ENCODE peak calls at places on chromosomes 3 and 15, in ten cellular contexts. W, O, C, L, Y, X, V, E, J and N are unnamed samples.

GRCh38 chr15:87744815-87745214 is 511.7 kb downstream of the NTRK3 start:
- DNase-seq in W (no peak), O (no peak), C (no peak), L (no peak), Y (no peak), X (no peak), V (no peak), E (no peak), J (no peak), N (no peak)

GRCh38 chr3:99952306-99952705 is 134.6 kb downstream of the CMSS1 start:
- DNase-seq in W (no peak), O (peak; percentile 31), C (no peak), L (no peak), Y (no peak), X (no peak), V (no peak), E (no peak), J (peak; percentile 93), N (no peak)

GRCh38 chr15:51759557-51760070 is 8.2 kb downstream of the TMOD2 start:
- DNase-seq in W (peak; percentile 13), O (peak; percentile 88), C (no peak), L (no peak), Y (no peak), X (peak; percentile 48), V (no peak), E (peak; percentile 33), J (peak; percentile 82), N (no peak)

GRCh38 chr15:52095597-52096262 is 16.8 kb downstream of the BCL2L10 start:
- DNase-seq in W (no peak), O (peak; percentile 94), C (no peak), L (no peak), Y (no peak), X (no peak), V (no peak), E (no peak), J (peak; percentile 82), N (no peak)

GRCh38 chr15:90407871-90408317 is 19.9 kb downstream of the IQGAP1 start:
- DNase-seq in W (no peak), O (no peak), C (no peak), L (no peak), Y (no peak), X (no peak), V (no peak), E (no peak), J (no peak), N (no peak)

GRCh38 chr3:113166719-113167492 is 44.5 kb upstream of the BOC start:
- DNase-seq in W (peak; percentile 88), O (peak; percentile 30), C (peak; percentile 54), L (peak; percentile 73), Y (peak; percentile 54), X (peak; percentile 57), V (no peak), E (peak; percentile 48), J (peak; percentile 43), N (peak; percentile 92)

GRCh38 chr3:16467368-16467767 is 46.1 kb downstream of the RFTN1 start:
- DNase-seq in W (no peak), O (no peak), C (no peak), L (no peak), Y (no peak), X (no peak), V (peak; percentile 44), E (no peak), J (no peak), N (no peak)

GRCh38 chr15:51623386-51623938 is 891 bp upstream of the DMXL2 start:
- DNase-seq in W (peak; percentile 10), O (no peak), C (no peak), L (no peak), Y (peak; percentile 33), X (no peak), V (no peak), E (no peak), J (no peak), N (no peak)

GRCh38 chr3:190557311-190557710 is 43.4 kb downstream of the IL1RAP start:
- DNase-seq in W (no peak), O (no peak), C (no peak), L (no peak), Y (no peak), X (no peak), V (no peak), E (no peak), J (no peak), N (no peak)

GRCh38 chr15:36742696-36743095 is 163.3 kb downstream of the CDIN1 start:
- DNase-seq in W (no peak), O (no peak), C (no peak), L (no peak), Y (no peak), X (no peak), V (no peak), E (no peak), J (peak; percentile 80), N (no peak)

GRCh38 chr3:126998728-126999127 is 15.8 kb downstream of the PLXNA1 start:
- DNase-seq in W (no peak), O (no peak), C (no peak), L (no peak), Y (no peak), X (no peak), V (no peak), E (no peak), J (no peak), N (peak; percentile 19)

GRCh38 chr3:112308151-112308911 is 14.3 kb upstream of the SLC9C1 start:
- DNase-seq in W (no peak), O (no peak), C (no peak), L (no peak), Y (no peak), X (peak; percentile 45), V (no peak), E (no peak), J (peak; percentile 48), N (peak; percentile 69)

GRCh38 chr3:74390121-74390870 is 224.2 kb downstream of the CNTN3 start:
- DNase-seq in W (no peak), O (no peak), C (no peak), L (no peak), Y (no peak), X (no peak), V (no peak), E (no peak), J (no peak), N (no peak)

GRCh38 chr3:17195192-17195611 is 310.4 kb downstream of the PLCL2 start:
- DNase-seq in W (no peak), O (no peak), C (no peak), L (no peak), Y (no peak), X (no peak), V (peak; percentile 37), E (no peak), J (no peak), N (peak; percentile 35)

GRCh38 chr3:187130346-187131066 is 8.8 kb downstream of the RPL39L start:
- DNase-seq in W (no peak), O (no peak), C (no peak), L (no peak), Y (peak; percentile 30), X (no peak), V (no peak), E (no peak), J (peak; percentile 74), N (no peak)

GRCh38 chr3:13045904-13046568 is 27.2 kb downstream of the IQSEC1 start:
- DNase-seq in W (no peak), O (no peak), C (no peak), L (no peak), Y (no peak), X (no peak), V (peak; percentile 79), E (no peak), J (no peak), N (no peak)

GRCh38 chr3:41103200-41103599 is 96.1 kb upstream of the CTNNB1 start:
- DNase-seq in W (no peak), O (no peak), C (no peak), L (no peak), Y (no peak), X (no peak), V (no peak), E (no peak), J (no peak), N (no peak)

GRCh38 chr15:99749386-99749785 is 16.1 kb upstream of the LYSMD4 start:
- DNase-seq in W (no peak), O (no peak), C (no peak), L (no peak), Y (no peak), X (no peak), V (no peak), E (no peak), J (no peak), N (no peak)

GRCh38 chr3:194091141-194091540 is 44.8 kb upstream of the HES1 start:
- DNase-seq in W (no peak), O (no peak), C (no peak), L (no peak), Y (peak; percentile 31), X (no peak), V (no peak), E (no peak), J (peak; percentile 98), N (no peak)

GRCh38 chr3:141228385-141228784 is 3.2 kb upstream of the PXYLP1 start:
- DNase-seq in W (no peak), O (no peak), C (no peak), L (no peak), Y (no peak), X (no peak), V (no peak), E (no peak), J (no peak), N (peak; percentile 39)

GRCh38 chr3:31466866-31467265 is 65.9 kb upstream of the STT3B start:
- DNase-seq in W (no peak), O (no peak), C (no peak), L (no peak), Y (no peak), X (no peak), V (no peak), E (no peak), J (no peak), N (no peak)

GRCh38 chr3:184181596-184181995 is 4.4 kb upstream of the ABCF3 start:
- DNase-seq in W (no peak), O (no peak), C (no peak), L (no peak), Y (no peak), X (no peak), V (no peak), E (no peak), J (no peak), N (no peak)

GRCh38 chr3:132231633-132232032 is 85.6 kb upstream of the ACP3 start:
- DNase-seq in W (peak; percentile 57), O (peak; percentile 26), C (no peak), L (no peak), Y (no peak), X (no peak), V (no peak), E (no peak), J (peak; percentile 87), N (no peak)

GRCh38 chr3:12993623-12994356 is 79.4 kb downstream of the IQSEC1 start:
- DNase-seq in W (no peak), O (no peak), C (no peak), L (peak; percentile 69), Y (no peak), X (peak; percentile 55), V (no peak), E (peak; percentile 71), J (no peak), N (no peak)

GRCh38 chr15:59687831-59688230 is 1.3 kb downstream of the BNIP2 start:
- DNase-seq in W (peak; percentile 48), O (no peak), C (no peak), L (no peak), Y (peak; percentile 20), X (no peak), V (no peak), E (no peak), J (peak; percentile 21), N (no peak)

GRCh38 chr3:17473761-17474160 is 268.7 kb downstream of the TBC1D5 start:
- DNase-seq in W (no peak), O (no peak), C (no peak), L (no peak), Y (no peak), X (no peak), V (no peak), E (no peak), J (peak; percentile 6), N (no peak)

GRCh38 chr3:151203053-151203420 is at the start of gene GPR171:
- DNase-seq in W (no peak), O (no peak), C (no peak), L (no peak), Y (no peak), X (no peak), V (peak; percentile 30), E (no peak), J (no peak), N (no peak)

GRCh38 chr3:79516795-79517194 is 251.0 kb downstream of the ROBO1 start:
- DNase-seq in W (no peak), O (no peak), C (no peak), L (no peak), Y (no peak), X (no peak), V (no peak), E (no peak), J (no peak), N (no peak)